ENCODE peak calls at places on chromosomes 5 and 9, in seven cellular contexts. One of them, this sample, is unnamed.

GRCh38 chr5:90709323-90710148 is 150.9 kb downstream of the ADGRV1 start:
- DNase-seq in adrenal gland: peak
- DNase-seq in NB4: peak
- DNase-seq in stimulated activated naive CD8-positive, alpha-beta T cell treated with anti-CD3 and anti-CD28 coated beads, Interleukin-15, amount 100 ng/mL, for 72 hours: no peak
- DNase-seq in neural progenitor cell: peak
- DNase-seq in ELR: peak
- DNase-seq in cardiac muscle cell: peak
- DNase-seq in this sample: peak

GRCh38 chr9:33300546-33300945 is 10.2 kb downstream of the NFX1 start:
- DNase-seq in adrenal gland: no peak
- DNase-seq in NB4: no peak
- DNase-seq in stimulated activated naive CD8-positive, alpha-beta T cell treated with anti-CD3 and anti-CD28 coated beads, Interleukin-15, amount 100 ng/mL, for 72 hours: no peak
- DNase-seq in neural progenitor cell: no peak
- DNase-seq in ELR: no peak
- DNase-seq in cardiac muscle cell: no peak
- DNase-seq in this sample: no peak

GRCh38 chr9:99109522-99109921 is 4.6 kb downstream of the TGFBR1 start:
- DNase-seq in adrenal gland: no peak
- DNase-seq in NB4: peak
- DNase-seq in stimulated activated naive CD8-positive, alpha-beta T cell treated with anti-CD3 and anti-CD28 coated beads, Interleukin-15, amount 100 ng/mL, for 72 hours: no peak
- DNase-seq in neural progenitor cell: no peak
- DNase-seq in ELR: peak
- DNase-seq in cardiac muscle cell: no peak
- DNase-seq in this sample: peak

GRCh38 chr5:35852084-35852734 is 4.5 kb upstream of the IL7R start:
- DNase-seq in adrenal gland: peak
- DNase-seq in NB4: no peak
- DNase-seq in stimulated activated naive CD8-positive, alpha-beta T cell treated with anti-CD3 and anti-CD28 coated beads, Interleukin-15, amount 100 ng/mL, for 72 hours: peak
- DNase-seq in neural progenitor cell: no peak
- DNase-seq in ELR: peak
- DNase-seq in cardiac muscle cell: no peak
- DNase-seq in this sample: peak

GRCh38 chr5:139088024-139088423 is 110.1 kb downstream of the SIL1 start:
- DNase-seq in adrenal gland: no peak
- DNase-seq in NB4: no peak
- DNase-seq in stimulated activated naive CD8-positive, alpha-beta T cell treated with anti-CD3 and anti-CD28 coated beads, Interleukin-15, amount 100 ng/mL, for 72 hours: no peak
- DNase-seq in neural progenitor cell: no peak
- DNase-seq in ELR: peak
- DNase-seq in cardiac muscle cell: no peak
- DNase-seq in this sample: no peak

GRCh38 chr9:113988951-113989780 is 88.9 kb downstream of the AMBP start:
- DNase-seq in adrenal gland: no peak
- DNase-seq in NB4: no peak
- DNase-seq in stimulated activated naive CD8-positive, alpha-beta T cell treated with anti-CD3 and anti-CD28 coated beads, Interleukin-15, amount 100 ng/mL, for 72 hours: no peak
- DNase-seq in neural progenitor cell: no peak
- DNase-seq in ELR: no peak
- DNase-seq in cardiac muscle cell: no peak
- DNase-seq in this sample: no peak

GRCh38 chr9:125603478-125604021 is 103.5 kb downstream of the MAPKAP1 start:
- DNase-seq in adrenal gland: no peak
- DNase-seq in NB4: no peak
- DNase-seq in stimulated activated naive CD8-positive, alpha-beta T cell treated with anti-CD3 and anti-CD28 coated beads, Interleukin-15, amount 100 ng/mL, for 72 hours: no peak
- DNase-seq in neural progenitor cell: no peak
- DNase-seq in ELR: no peak
- DNase-seq in cardiac muscle cell: no peak
- DNase-seq in this sample: no peak

GRCh38 chr5:146290318-146290717 is 48.3 kb upstream of the POU4F3 start:
- DNase-seq in adrenal gland: no peak
- DNase-seq in NB4: no peak
- DNase-seq in stimulated activated naive CD8-positive, alpha-beta T cell treated with anti-CD3 and anti-CD28 coated beads, Interleukin-15, amount 100 ng/mL, for 72 hours: no peak
- DNase-seq in neural progenitor cell: no peak
- DNase-seq in ELR: no peak
- DNase-seq in cardiac muscle cell: no peak
- DNase-seq in this sample: peak

GRCh38 chr5:170572453-170572852 is 68.6 kb downstream of the KCNIP1 start:
- DNase-seq in adrenal gland: no peak
- DNase-seq in NB4: peak
- DNase-seq in stimulated activated naive CD8-positive, alpha-beta T cell treated with anti-CD3 and anti-CD28 coated beads, Interleukin-15, amount 100 ng/mL, for 72 hours: peak
- DNase-seq in neural progenitor cell: no peak
- DNase-seq in ELR: peak
- DNase-seq in cardiac muscle cell: no peak
- DNase-seq in this sample: no peak

GRCh38 chr5:96049398-96050272 is 88.0 kb upstream of the ELL2 start:
- DNase-seq in adrenal gland: no peak
- DNase-seq in NB4: no peak
- DNase-seq in stimulated activated naive CD8-positive, alpha-beta T cell treated with anti-CD3 and anti-CD28 coated beads, Interleukin-15, amount 100 ng/mL, for 72 hours: no peak
- DNase-seq in neural progenitor cell: no peak
- DNase-seq in ELR: peak
- DNase-seq in cardiac muscle cell: peak
- DNase-seq in this sample: peak

GRCh38 chr9:82584349-82584846 is 478.5 kb downstream of the RASEF start:
- DNase-seq in adrenal gland: no peak
- DNase-seq in NB4: no peak
- DNase-seq in stimulated activated naive CD8-positive, alpha-beta T cell treated with anti-CD3 and anti-CD28 coated beads, Interleukin-15, amount 100 ng/mL, for 72 hours: no peak
- DNase-seq in neural progenitor cell: no peak
- DNase-seq in ELR: no peak
- DNase-seq in cardiac muscle cell: no peak
- DNase-seq in this sample: no peak

GRCh38 chr9:94850540-94851434 is 124.3 kb downstream of the AOPEP start:
- DNase-seq in adrenal gland: no peak
- DNase-seq in NB4: no peak
- DNase-seq in stimulated activated naive CD8-positive, alpha-beta T cell treated with anti-CD3 and anti-CD28 coated beads, Interleukin-15, amount 100 ng/mL, for 72 hours: no peak
- DNase-seq in neural progenitor cell: no peak
- DNase-seq in ELR: no peak
- DNase-seq in cardiac muscle cell: no peak
- DNase-seq in this sample: no peak

GRCh38 chr9:89372230-89372816 is 54.0 kb downstream of the SECISBP2 start:
- DNase-seq in adrenal gland: no peak
- DNase-seq in NB4: peak
- DNase-seq in stimulated activated naive CD8-positive, alpha-beta T cell treated with anti-CD3 and anti-CD28 coated beads, Interleukin-15, amount 100 ng/mL, for 72 hours: peak
- DNase-seq in neural progenitor cell: peak
- DNase-seq in ELR: peak
- DNase-seq in cardiac muscle cell: no peak
- DNase-seq in this sample: no peak

GRCh38 chr5:173334808-173335207 is 6.6 kb upstream of the STC2 start:
- DNase-seq in adrenal gland: no peak
- DNase-seq in NB4: no peak
- DNase-seq in stimulated activated naive CD8-positive, alpha-beta T cell treated with anti-CD3 and anti-CD28 coated beads, Interleukin-15, amount 100 ng/mL, for 72 hours: no peak
- DNase-seq in neural progenitor cell: no peak
- DNase-seq in ELR: peak
- DNase-seq in cardiac muscle cell: no peak
- DNase-seq in this sample: no peak

GRCh38 chr5:175572922-175573321 is 84.9 kb upstream of the HRH2 start:
- DNase-seq in adrenal gland: no peak
- DNase-seq in NB4: no peak
- DNase-seq in stimulated activated naive CD8-positive, alpha-beta T cell treated with anti-CD3 and anti-CD28 coated beads, Interleukin-15, amount 100 ng/mL, for 72 hours: no peak
- DNase-seq in neural progenitor cell: no peak
- DNase-seq in ELR: peak
- DNase-seq in cardiac muscle cell: no peak
- DNase-seq in this sample: no peak

GRCh38 chr5:172858511-172858989 is 24.5 kb downstream of the ERGIC1 start:
- DNase-seq in adrenal gland: no peak
- DNase-seq in NB4: no peak
- DNase-seq in stimulated activated naive CD8-positive, alpha-beta T cell treated with anti-CD3 and anti-CD28 coated beads, Interleukin-15, amount 100 ng/mL, for 72 hours: no peak
- DNase-seq in neural progenitor cell: no peak
- DNase-seq in ELR: peak
- DNase-seq in cardiac muscle cell: peak
- DNase-seq in this sample: no peak

GRCh38 chr5:143010335-143010734 is 240.2 kb downstream of the ARHGAP26 start:
- DNase-seq in adrenal gland: no peak
- DNase-seq in NB4: no peak
- DNase-seq in stimulated activated naive CD8-positive, alpha-beta T cell treated with anti-CD3 and anti-CD28 coated beads, Interleukin-15, amount 100 ng/mL, for 72 hours: no peak
- DNase-seq in neural progenitor cell: no peak
- DNase-seq in ELR: no peak
- DNase-seq in cardiac muscle cell: no peak
- DNase-seq in this sample: no peak

GRCh38 chr9:16062542-16063240 is 509.8 kb downstream of the CCDC171 start:
- DNase-seq in adrenal gland: no peak
- DNase-seq in NB4: no peak
- DNase-seq in stimulated activated naive CD8-positive, alpha-beta T cell treated with anti-CD3 and anti-CD28 coated beads, Interleukin-15, amount 100 ng/mL, for 72 hours: no peak
- DNase-seq in neural progenitor cell: no peak
- DNase-seq in ELR: peak
- DNase-seq in cardiac muscle cell: no peak
- DNase-seq in this sample: no peak

GRCh38 chr9:91186311-91187101 is 175.2 kb downstream of the AUH start:
- DNase-seq in adrenal gland: no peak
- DNase-seq in NB4: peak
- DNase-seq in stimulated activated naive CD8-positive, alpha-beta T cell treated with anti-CD3 and anti-CD28 coated beads, Interleukin-15, amount 100 ng/mL, for 72 hours: no peak
- DNase-seq in neural progenitor cell: no peak
- DNase-seq in ELR: peak
- DNase-seq in cardiac muscle cell: no peak
- DNase-seq in this sample: peak

GRCh38 chr9:74500584-74500924 is 3.4 kb downstream of the RORB start:
- DNase-seq in adrenal gland: no peak
- DNase-seq in NB4: no peak
- DNase-seq in stimulated activated naive CD8-positive, alpha-beta T cell treated with anti-CD3 and anti-CD28 coated beads, Interleukin-15, amount 100 ng/mL, for 72 hours: no peak
- DNase-seq in neural progenitor cell: peak
- DNase-seq in ELR: no peak
- DNase-seq in cardiac muscle cell: peak
- DNase-seq in this sample: no peak

GRCh38 chr5:27316283-27316675 is 277.9 kb upstream of the CDH9 start:
- DNase-seq in adrenal gland: no peak
- DNase-seq in NB4: no peak
- DNase-seq in stimulated activated naive CD8-positive, alpha-beta T cell treated with anti-CD3 and anti-CD28 coated beads, Interleukin-15, amount 100 ng/mL, for 72 hours: no peak
- DNase-seq in neural progenitor cell: no peak
- DNase-seq in ELR: peak
- DNase-seq in cardiac muscle cell: no peak
- DNase-seq in this sample: peak

GRCh38 chr9:136338511-136338910 is 11.2 kb downstream of the GPSM1 start:
- DNase-seq in adrenal gland: no peak
- DNase-seq in NB4: no peak
- DNase-seq in stimulated activated naive CD8-positive, alpha-beta T cell treated with anti-CD3 and anti-CD28 coated beads, Interleukin-15, amount 100 ng/mL, for 72 hours: no peak
- DNase-seq in neural progenitor cell: no peak
- DNase-seq in ELR: no peak
- DNase-seq in cardiac muscle cell: no peak
- DNase-seq in this sample: no peak

GRCh38 chr9:131892890-131893289 is 153.0 kb upstream of the RAPGEF1 start:
- DNase-seq in adrenal gland: no peak
- DNase-seq in NB4: no peak
- DNase-seq in stimulated activated naive CD8-positive, alpha-beta T cell treated with anti-CD3 and anti-CD28 coated beads, Interleukin-15, amount 100 ng/mL, for 72 hours: no peak
- DNase-seq in neural progenitor cell: no peak
- DNase-seq in ELR: no peak
- DNase-seq in cardiac muscle cell: no peak
- DNase-seq in this sample: no peak

GRCh38 chr5:141866111-141866510 is 12.1 kb downstream of the PCDH1 start:
- DNase-seq in adrenal gland: no peak
- DNase-seq in NB4: no peak
- DNase-seq in stimulated activated naive CD8-positive, alpha-beta T cell treated with anti-CD3 and anti-CD28 coated beads, Interleukin-15, amount 100 ng/mL, for 72 hours: no peak
- DNase-seq in neural progenitor cell: no peak
- DNase-seq in ELR: no peak
- DNase-seq in cardiac muscle cell: no peak
- DNase-seq in this sample: no peak

GRCh38 chr5:135308245-135308644 is 90.8 kb downstream of the MACROH2A1 start:
- DNase-seq in adrenal gland: no peak
- DNase-seq in NB4: no peak
- DNase-seq in stimulated activated naive CD8-positive, alpha-beta T cell treated with anti-CD3 and anti-CD28 coated beads, Interleukin-15, amount 100 ng/mL, for 72 hours: no peak
- DNase-seq in neural progenitor cell: no peak
- DNase-seq in ELR: peak
- DNase-seq in cardiac muscle cell: no peak
- DNase-seq in this sample: no peak

GRCh38 chr5:129904667-129905466 is 602 bp downstream of the CHSY3 start:
- DNase-seq in adrenal gland: peak
- DNase-seq in NB4: no peak
- DNase-seq in stimulated activated naive CD8-positive, alpha-beta T cell treated with anti-CD3 and anti-CD28 coated beads, Interleukin-15, amount 100 ng/mL, for 72 hours: peak
- DNase-seq in neural progenitor cell: peak
- DNase-seq in ELR: peak
- DNase-seq in cardiac muscle cell: peak
- DNase-seq in this sample: peak

GRCh38 chr5:109692011-109692410 is 2.3 kb downstream of the MAN2A1 start:
- DNase-seq in adrenal gland: no peak
- DNase-seq in NB4: peak
- DNase-seq in stimulated activated naive CD8-positive, alpha-beta T cell treated with anti-CD3 and anti-CD28 coated beads, Interleukin-15, amount 100 ng/mL, for 72 hours: no peak
- DNase-seq in neural progenitor cell: peak
- DNase-seq in ELR: peak
- DNase-seq in cardiac muscle cell: peak
- DNase-seq in this sample: peak

GRCh38 chr5:90293931-90294330 is 115.6 kb downstream of the CETN3 start:
- DNase-seq in adrenal gland: no peak
- DNase-seq in NB4: no peak
- DNase-seq in stimulated activated naive CD8-positive, alpha-beta T cell treated with anti-CD3 and anti-CD28 coated beads, Interleukin-15, amount 100 ng/mL, for 72 hours: no peak
- DNase-seq in neural progenitor cell: no peak
- DNase-seq in ELR: no peak
- DNase-seq in cardiac muscle cell: peak
- DNase-seq in this sample: no peak

GRCh38 chr5:154199671-154200220 is 9.2 kb downstream of the GALNT10 start:
- DNase-seq in adrenal gland: no peak
- DNase-seq in NB4: no peak
- DNase-seq in stimulated activated naive CD8-positive, alpha-beta T cell treated with anti-CD3 and anti-CD28 coated beads, Interleukin-15, amount 100 ng/mL, for 72 hours: no peak
- DNase-seq in neural progenitor cell: no peak
- DNase-seq in ELR: no peak
- DNase-seq in cardiac muscle cell: no peak
- DNase-seq in this sample: peak

This sample was measured in OCI-M1.